ENCODE peak calls at places on chromosomes 4 and X, in six cellular contexts. One of them, this sample, is unnamed.

GRCh38 chr4:83618431-83618830 is 82.5 kb downstream of the GPAT3 start:
- DNase-seq in IMR-90: peak
- DNase-seq in endodermal cell: no peak
- DNase-seq in A549: peak
- DNase-seq in omental fat pad: no peak
- DNase-seq in GM06990: no peak
- DNase-seq in this sample: peak

GRCh38 chr4:105710678-105711077 is 2.1 kb downstream of the GSTCD start:
- DNase-seq in endodermal cell: no peak
- DNase-seq in GM06990: no peak
- DNase-seq in IMR-90: no peak
- DNase-seq in omental fat pad: no peak
- DNase-seq in A549: no peak
- DNase-seq in this sample: no peak

GRCh38 chr4:15423285-15423711 is 4.5 kb upstream of the C1QTNF7 start:
- DNase-seq in GM06990: no peak
- DNase-seq in IMR-90: no peak
- DNase-seq in A549: no peak
- DNase-seq in endodermal cell: no peak
- DNase-seq in omental fat pad: no peak
- DNase-seq in this sample: no peak

GRCh38 chrX:30504309-30504708 is 73.3 kb downstream of the TASL start:
- DNase-seq in GM06990: peak
- DNase-seq in endodermal cell: no peak
- DNase-seq in IMR-90: peak
- DNase-seq in omental fat pad: no peak
- DNase-seq in A549: peak
- DNase-seq in this sample: no peak

GRCh38 chrX:38987135-38987780 is 186.0 kb downstream of the MID1IP1 start:
- DNase-seq in endodermal cell: no peak
- DNase-seq in IMR-90: peak
- DNase-seq in GM06990: no peak
- DNase-seq in A549: no peak
- DNase-seq in omental fat pad: no peak
- DNase-seq in this sample: peak

GRCh38 chr4:169440446-169440845 is 169.7 kb upstream of the SH3RF1 start:
- DNase-seq in omental fat pad: no peak
- DNase-seq in endodermal cell: no peak
- DNase-seq in A549: no peak
- DNase-seq in IMR-90: no peak
- DNase-seq in GM06990: no peak
- DNase-seq in this sample: no peak

GRCh38 chr4:127352220-127352619 is 280.5 kb upstream of the INTU start:
- DNase-seq in GM06990: no peak
- DNase-seq in IMR-90: no peak
- DNase-seq in A549: no peak
- DNase-seq in omental fat pad: no peak
- DNase-seq in endodermal cell: peak
- DNase-seq in this sample: no peak

GRCh38 chr4:151358266-151358665 is 32.9 kb upstream of the SH3D19 start:
- DNase-seq in A549: no peak
- DNase-seq in GM06990: no peak
- DNase-seq in IMR-90: no peak
- DNase-seq in endodermal cell: no peak
- DNase-seq in omental fat pad: no peak
- DNase-seq in this sample: no peak

GRCh38 chrX:40154229-40154852 is 56.6 kb upstream of the BCOR start:
- DNase-seq in omental fat pad: no peak
- DNase-seq in endodermal cell: peak
- DNase-seq in A549: peak
- DNase-seq in GM06990: no peak
- DNase-seq in IMR-90: no peak
- DNase-seq in this sample: peak

GRCh38 chr4:3263053-3263958 is 14.3 kb downstream of the MSANTD1 start:
- DNase-seq in IMR-90: no peak
- DNase-seq in A549: no peak
- DNase-seq in omental fat pad: no peak
- DNase-seq in GM06990: no peak
- DNase-seq in endodermal cell: no peak
- DNase-seq in this sample: peak

GRCh38 chr4:15443770-15444169 is 15.9 kb downstream of the C1QTNF7 start:
- DNase-seq in A549: no peak
- DNase-seq in IMR-90: no peak
- DNase-seq in omental fat pad: no peak
- DNase-seq in GM06990: no peak
- DNase-seq in endodermal cell: no peak
- DNase-seq in this sample: no peak

GRCh38 chr4:153748378-153748777 is 11.4 kb downstream of the RNF175 start:
- DNase-seq in GM06990: no peak
- DNase-seq in IMR-90: peak
- DNase-seq in endodermal cell: peak
- DNase-seq in omental fat pad: no peak
- DNase-seq in A549: no peak
- DNase-seq in this sample: no peak

GRCh38 chrX:100408643-100409315 is 1.3 kb downstream of the PCDH19 start:
- DNase-seq in IMR-90: no peak
- DNase-seq in endodermal cell: peak
- DNase-seq in omental fat pad: no peak
- DNase-seq in A549: no peak
- DNase-seq in GM06990: no peak
- DNase-seq in this sample: no peak

GRCh38 chr4:174324246-174324645 is 40.5 kb downstream of the CEP44 start:
- DNase-seq in GM06990: no peak
- DNase-seq in A549: no peak
- DNase-seq in IMR-90: peak
- DNase-seq in omental fat pad: no peak
- DNase-seq in endodermal cell: no peak
- DNase-seq in this sample: no peak

GRCh38 chr4:77240469-77241066 is 83.6 kb downstream of the CCNG2 start:
- DNase-seq in omental fat pad: no peak
- DNase-seq in A549: peak
- DNase-seq in IMR-90: peak
- DNase-seq in endodermal cell: peak
- DNase-seq in GM06990: peak
- DNase-seq in this sample: peak

GRCh38 chrX:118116308-118117068 is at the start of gene KLHL13:
- DNase-seq in endodermal cell: peak
- DNase-seq in GM06990: peak
- DNase-seq in A549: peak
- DNase-seq in IMR-90: peak
- DNase-seq in omental fat pad: no peak
- DNase-seq in this sample: peak

GRCh38 chrX:129654652-129655546 is at the start of gene APLN:
- DNase-seq in omental fat pad: peak
- DNase-seq in A549: no peak
- DNase-seq in endodermal cell: peak
- DNase-seq in GM06990: no peak
- DNase-seq in IMR-90: peak
- DNase-seq in this sample: peak

GRCh38 chr4:167868163-167868562 is 224.2 kb upstream of the ANXA10 start:
- DNase-seq in A549: no peak
- DNase-seq in omental fat pad: no peak
- DNase-seq in endodermal cell: no peak
- DNase-seq in GM06990: no peak
- DNase-seq in IMR-90: peak
- DNase-seq in this sample: no peak

GRCh38 chr4:110865611-110866254 is 242.9 kb upstream of the PITX2 start:
- DNase-seq in omental fat pad: no peak
- DNase-seq in IMR-90: peak
- DNase-seq in GM06990: no peak
- DNase-seq in endodermal cell: no peak
- DNase-seq in A549: no peak
- DNase-seq in this sample: no peak

GRCh38 chr4:79141530-79141929 is 184.3 kb downstream of the NAA11 start:
- DNase-seq in A549: no peak
- DNase-seq in GM06990: no peak
- DNase-seq in omental fat pad: no peak
- DNase-seq in IMR-90: peak
- DNase-seq in endodermal cell: peak
- DNase-seq in this sample: no peak

GRCh38 chrX:11341274-11342256 is 48.4 kb downstream of the AMELX start:
- DNase-seq in IMR-90: peak
- DNase-seq in A549: peak
- DNase-seq in omental fat pad: peak
- DNase-seq in GM06990: peak
- DNase-seq in endodermal cell: no peak
- DNase-seq in this sample: peak

GRCh38 chr4:41157009-41157408 is 57.3 kb downstream of the APBB2 start:
- DNase-seq in GM06990: no peak
- DNase-seq in endodermal cell: no peak
- DNase-seq in A549: no peak
- DNase-seq in IMR-90: no peak
- DNase-seq in omental fat pad: no peak
- DNase-seq in this sample: no peak

GRCh38 chr4:41155194-41155830 is 59.0 kb downstream of the APBB2 start:
- DNase-seq in IMR-90: peak
- DNase-seq in GM06990: no peak
- DNase-seq in omental fat pad: no peak
- DNase-seq in A549: no peak
- DNase-seq in endodermal cell: no peak
- DNase-seq in this sample: no peak

GRCh38 chr4:41154001-41154813 is 60.1 kb downstream of the APBB2 start:
- DNase-seq in A549: no peak
- DNase-seq in endodermal cell: no peak
- DNase-seq in IMR-90: no peak
- DNase-seq in omental fat pad: no peak
- DNase-seq in GM06990: no peak
- DNase-seq in this sample: no peak

GRCh38 chr4:41156574-41156973 is 57.8 kb downstream of the APBB2 start:
- DNase-seq in GM06990: no peak
- DNase-seq in endodermal cell: no peak
- DNase-seq in IMR-90: peak
- DNase-seq in omental fat pad: no peak
- DNase-seq in A549: peak
- DNase-seq in this sample: no peak

GRCh38 chr4:41154814-41155177 is 59.5 kb downstream of the APBB2 start:
- DNase-seq in GM06990: no peak
- DNase-seq in omental fat pad: no peak
- DNase-seq in IMR-90: no peak
- DNase-seq in A549: peak
- DNase-seq in endodermal cell: no peak
- DNase-seq in this sample: no peak
- TF ChIP-seq CTCF in GM06990: no peak
- TF ChIP-seq CTCF in omental fat pad: no peak
- TF ChIP-seq CTCF in IMR-90: no peak
- TF ChIP-seq CTCF in A549: no peak
- TF ChIP-seq CTCF in endodermal cell: peak
- TF ChIP-seq CTCF in this sample: no peak

DNA sequence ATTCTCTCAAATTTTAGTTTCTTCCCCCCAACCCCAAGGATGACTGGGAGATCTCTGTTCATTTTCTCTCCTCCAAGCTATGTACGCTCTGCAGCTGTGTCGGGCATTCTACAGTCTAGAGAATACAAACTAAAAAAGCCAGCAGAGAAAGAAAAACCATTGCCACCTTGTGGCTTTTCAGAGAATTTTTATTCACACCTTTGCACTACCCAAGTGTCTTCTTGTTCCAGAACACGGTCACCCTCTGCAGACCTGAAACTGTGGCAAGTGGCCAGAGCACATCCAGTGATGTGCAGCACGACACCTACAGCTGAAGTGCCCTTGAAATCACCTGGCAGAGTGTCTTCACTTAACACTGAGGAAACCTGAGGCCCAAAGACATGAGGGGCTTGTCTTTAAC is 68.6 kb downstream of the CHST7 start:
- DNase-seq in endodermal cell: no peak
- DNase-seq in A549: peak
- DNase-seq in GM06990: no peak
- DNase-seq in omental fat pad: no peak
- DNase-seq in IMR-90: peak
- DNase-seq in this sample: no peak
- TF ChIP-seq CTCF in endodermal cell: peak
- TF ChIP-seq CTCF in A549: peak
- TF ChIP-seq CTCF in GM06990: peak
- TF ChIP-seq CTCF in omental fat pad: no peak
- TF ChIP-seq CTCF in IMR-90: peak
- TF ChIP-seq CTCF in this sample: peak

DNA sequence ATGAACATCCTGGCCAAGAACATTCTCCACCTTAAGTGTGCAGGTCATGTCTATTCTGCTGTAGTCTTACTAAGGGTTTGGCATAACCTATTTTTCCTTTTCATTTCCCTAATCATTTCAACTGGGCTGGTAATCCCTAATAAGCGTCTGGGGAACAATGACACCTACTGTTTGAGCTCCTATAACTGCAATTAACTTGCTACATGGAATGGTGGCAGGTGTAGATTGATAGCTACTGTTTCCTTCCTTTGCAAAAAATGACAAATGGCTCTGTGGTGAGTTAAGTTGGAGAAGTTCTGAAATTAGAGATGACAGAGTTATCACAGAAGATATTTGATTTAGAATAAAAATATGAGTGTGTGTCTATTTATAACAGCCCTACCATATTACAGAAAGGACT is 104.5 kb upstream of the NAP1L5 start:
- DNase-seq in endodermal cell: no peak
- DNase-seq in IMR-90: no peak
- DNase-seq in GM06990: no peak
- DNase-seq in A549: no peak
- DNase-seq in omental fat pad: no peak
- DNase-seq in this sample: no peak
- TF ChIP-seq CTCF in endodermal cell: no peak
- TF ChIP-seq CTCF in IMR-90: no peak
- TF ChIP-seq CTCF in GM06990: peak
- TF ChIP-seq CTCF in A549: no peak
- TF ChIP-seq CTCF in omental fat pad: no peak
- TF ChIP-seq CTCF in this sample: no peak

GRCh38 chrX:153736871-153737441 is 12.3 kb downstream of the ABCD1 start:
- DNase-seq in omental fat pad: no peak
- DNase-seq in IMR-90: no peak
- DNase-seq in endodermal cell: no peak
- DNase-seq in GM06990: no peak
- DNase-seq in A549: no peak
- DNase-seq in this sample: no peak

GRCh38 chrX:153734871-153735270 is 10.2 kb downstream of the ABCD1 start:
- DNase-seq in endodermal cell: no peak
- DNase-seq in omental fat pad: no peak
- DNase-seq in IMR-90: no peak
- DNase-seq in A549: no peak
- DNase-seq in GM06990: no peak
- DNase-seq in this sample: no peak

GRCh38 chrX:153736071-153736820 is 11.6 kb downstream of the ABCD1 start:
- DNase-seq in GM06990: no peak
- DNase-seq in endodermal cell: no peak
- DNase-seq in omental fat pad: no peak
- DNase-seq in A549: no peak
- DNase-seq in IMR-90: no peak
- DNase-seq in this sample: no peak

GRCh38 chrX:153733651-153734240 is 9.1 kb downstream of the ABCD1 start:
- DNase-seq in GM06990: no peak
- DNase-seq in IMR-90: no peak
- DNase-seq in omental fat pad: no peak
- DNase-seq in endodermal cell: no peak
- DNase-seq in A549: no peak
- DNase-seq in this sample: no peak

DNA sequence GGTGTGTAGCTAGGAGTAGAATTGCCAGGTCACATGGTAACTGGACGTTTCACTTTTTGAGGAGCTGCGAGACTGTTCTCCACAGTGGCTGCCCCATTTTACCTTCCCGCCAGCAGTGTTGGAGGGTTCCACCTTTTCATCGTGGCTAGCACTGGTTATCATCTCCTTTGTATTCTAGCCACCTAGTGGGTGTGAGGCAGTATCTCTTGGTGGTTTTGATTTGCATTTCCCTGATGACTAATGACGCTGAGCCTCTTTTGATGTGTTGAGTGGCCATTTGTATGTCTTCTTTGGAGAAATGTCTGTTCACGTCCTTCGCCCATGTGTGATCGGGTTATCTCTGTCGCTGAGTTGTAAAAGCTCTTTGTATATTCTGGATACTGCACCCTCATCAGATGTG is 10.6 kb downstream of the ABCD1 start:
- DNase-seq in omental fat pad: no peak
- DNase-seq in A549: no peak
- DNase-seq in endodermal cell: no peak
- DNase-seq in GM06990: no peak
- DNase-seq in IMR-90: no peak
- DNase-seq in this sample: no peak
- TF ChIP-seq CTCF in omental fat pad: no peak
- TF ChIP-seq CTCF in A549: no peak
- TF ChIP-seq CTCF in endodermal cell: peak
- TF ChIP-seq CTCF in GM06990: no peak
- TF ChIP-seq CTCF in IMR-90: no peak
- TF ChIP-seq CTCF in this sample: no peak

This sample was measured in colonic mucosa.